ENCODE peak calls at places on chromosomes 6 and 20, in ten cellular contexts. C, W, F, A, E, U, Y, T, D and N are unnamed samples.

GRCh38 chr6:128114164-128114563 is 213.3 kb upstream of the THEMIS start:
- DNase-seq in C (no peak), W (no peak), F (no peak), A (no peak), E (no peak), U (no peak), Y (no peak), T (no peak), D (no peak), N (no peak)

GRCh38 chr6:161696828-161697227 is 423.0 kb upstream of the AGPAT4 start:
- DNase-seq in C (no peak), W (no peak), F (no peak), A (no peak), E (no peak), U (no peak), Y (no peak), T (no peak), D (no peak), N (no peak)

GRCh38 chr20:4920131-4920530 is 81.2 kb downstream of the SLC23A2 start:
- DNase-seq in C (no peak), W (no peak), F (no peak), A (no peak), E (no peak), U (no peak), Y (no peak), T (no peak), D (no peak), N (no peak)

GRCh38 chr6:47334334-47334733 is 24.6 kb upstream of the TNFRSF21 start:
- DNase-seq in C (no peak), W (no peak), F (no peak), A (no peak), E (no peak), U (no peak), Y (no peak), T (no peak), D (peak), N (no peak)

GRCh38 chr6:38131527-38131965 is 312.0 kb downstream of the ZFAND3 start:
- DNase-seq in C (peak), W (no peak), F (no peak), A (no peak), E (no peak), U (no peak), Y (peak), T (no peak), D (peak), N (no peak)

GRCh38 chr6:53361549-53362031 is 12.8 kb upstream of the ELOVL5 start:
- DNase-seq in C (peak), W (peak), F (no peak), A (peak), E (no peak), U (no peak), Y (peak), T (no peak), D (peak), N (peak)

GRCh38 chr6:21914121-21914973 is 320.8 kb downstream of the SOX4 start:
- DNase-seq in C (peak), W (peak), F (no peak), A (no peak), E (no peak), U (peak), Y (peak), T (peak), D (no peak), N (no peak)

GRCh38 chr6:146189131-146189530 is 160.3 kb downstream of the GRM1 start:
- DNase-seq in C (no peak), W (no peak), F (no peak), A (no peak), E (peak), U (no peak), Y (no peak), T (no peak), D (no peak), N (no peak)

GRCh38 chr6:15313367-15313766 is 67.5 kb downstream of the JARID2 start:
- DNase-seq in C (no peak), W (peak), F (no peak), A (no peak), E (peak), U (peak), Y (peak), T (peak), D (no peak), N (peak)

GRCh38 chr6:101585501-101585900 is 192.0 kb downstream of the GRIK2 start:
- DNase-seq in C (no peak), W (no peak), F (no peak), A (no peak), E (no peak), U (no peak), Y (no peak), T (no peak), D (peak), N (no peak)

GRCh38 chr6:29976588-29977424 is 34.5 kb downstream of the HLA-A start:
- DNase-seq in C (peak), W (peak), F (peak), A (peak), E (peak), U (peak), Y (peak), T (peak), D (peak), N (peak)

GRCh38 chr20:63696311-63696627 is 183 bp upstream of the TNFRSF6B start:
- DNase-seq in C (no peak), W (peak), F (peak), A (no peak), E (no peak), U (no peak), Y (peak), T (no peak), D (peak), N (no peak)

GRCh38 chr6:166760288-166760687 is 133.2 kb upstream of the RPS6KA2 start:
- DNase-seq in C (no peak), W (no peak), F (no peak), A (no peak), E (no peak), U (no peak), Y (no peak), T (no peak), D (no peak), N (no peak)

GRCh38 chr20:32567384-32568178 is 17.6 kb downstream of the NOL4L start:
- DNase-seq in C (no peak), W (no peak), F (no peak), A (no peak), E (no peak), U (no peak), Y (no peak), T (no peak), D (no peak), N (peak)

GRCh38 chr6:11584264-11584663 is 46.7 kb downstream of the TMEM170B start:
- DNase-seq in C (no peak), W (no peak), F (no peak), A (no peak), E (no peak), U (no peak), Y (no peak), T (no peak), D (no peak), N (no peak)

GRCh38 chr6:141203902-141204575 is 928.7 kb upstream of the GJE1 start:
- DNase-seq in C (peak), W (no peak), F (no peak), A (no peak), E (no peak), U (no peak), Y (no peak), T (no peak), D (no peak), N (no peak)

GRCh38 chr20:15476781-15477180 is 1096.5 kb downstream of the KIF16B start:
- DNase-seq in C (no peak), W (no peak), F (no peak), A (no peak), E (no peak), U (no peak), Y (no peak), T (no peak), D (no peak), N (no peak)

GRCh38 chr6:14333556-14334305 is 216.2 kb downstream of the CD83 start:
- DNase-seq in C (peak), W (no peak), F (no peak), A (no peak), E (no peak), U (no peak), Y (no peak), T (no peak), D (no peak), N (no peak)

GRCh38 chr6:75633045-75633444 is 31.4 kb downstream of the SENP6 start:
- DNase-seq in C (no peak), W (no peak), F (no peak), A (no peak), E (no peak), U (no peak), Y (no peak), T (no peak), D (no peak), N (no peak)

GRCh38 chr6:13488015-13488895 is 855 bp upstream of the GFOD1 start:
- DNase-seq in C (peak), W (peak), F (peak), A (no peak), E (peak), U (peak), Y (peak), T (peak), D (no peak), N (peak)

DNA sequence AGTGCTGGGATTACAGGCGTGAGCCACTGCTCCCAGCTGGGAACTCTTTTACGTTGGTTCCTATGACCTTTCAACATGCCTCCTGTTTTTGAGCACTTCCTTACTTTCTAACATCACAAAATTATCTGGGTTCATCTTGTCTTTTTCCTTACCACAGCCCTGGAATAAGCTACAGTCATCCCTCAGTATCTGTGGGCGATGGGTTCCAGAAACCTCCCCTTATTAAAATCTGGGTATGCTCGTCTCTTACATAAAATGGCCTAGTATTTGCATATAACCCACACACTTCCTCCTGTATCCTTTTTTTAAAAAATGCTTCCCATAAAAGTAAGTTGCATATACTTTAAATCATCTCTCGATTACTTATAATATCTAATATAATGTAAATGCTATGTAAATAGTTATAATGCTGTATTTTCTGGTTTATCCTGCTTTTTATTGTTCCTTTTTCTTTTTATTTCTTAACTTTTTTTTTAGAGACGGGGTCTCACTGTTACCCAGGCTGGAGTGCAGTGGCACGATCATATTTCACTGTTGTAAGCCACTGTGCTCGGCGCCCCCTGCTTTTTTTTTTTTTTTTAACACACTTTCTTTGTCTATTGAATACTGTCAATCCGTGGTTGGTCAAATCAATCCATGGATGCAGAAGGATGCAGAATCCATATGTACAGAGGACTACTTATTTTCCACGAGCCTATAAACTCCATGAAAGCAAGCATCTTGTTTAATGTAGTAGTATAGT is 9.2 kb downstream of the RPF2 start:
- DNase-seq in C (no peak), W (no peak), F (no peak), A (no peak), E (no peak), U (no peak), Y (no peak), T (no peak), D (no peak), N (no peak)
- TF ChIP-seq CTCF in C (no peak), W (no peak), F (no peak), A (peak), E (no peak), U (no peak), Y (no peak), T (no peak), D (no peak), N (no peak)

DNA sequence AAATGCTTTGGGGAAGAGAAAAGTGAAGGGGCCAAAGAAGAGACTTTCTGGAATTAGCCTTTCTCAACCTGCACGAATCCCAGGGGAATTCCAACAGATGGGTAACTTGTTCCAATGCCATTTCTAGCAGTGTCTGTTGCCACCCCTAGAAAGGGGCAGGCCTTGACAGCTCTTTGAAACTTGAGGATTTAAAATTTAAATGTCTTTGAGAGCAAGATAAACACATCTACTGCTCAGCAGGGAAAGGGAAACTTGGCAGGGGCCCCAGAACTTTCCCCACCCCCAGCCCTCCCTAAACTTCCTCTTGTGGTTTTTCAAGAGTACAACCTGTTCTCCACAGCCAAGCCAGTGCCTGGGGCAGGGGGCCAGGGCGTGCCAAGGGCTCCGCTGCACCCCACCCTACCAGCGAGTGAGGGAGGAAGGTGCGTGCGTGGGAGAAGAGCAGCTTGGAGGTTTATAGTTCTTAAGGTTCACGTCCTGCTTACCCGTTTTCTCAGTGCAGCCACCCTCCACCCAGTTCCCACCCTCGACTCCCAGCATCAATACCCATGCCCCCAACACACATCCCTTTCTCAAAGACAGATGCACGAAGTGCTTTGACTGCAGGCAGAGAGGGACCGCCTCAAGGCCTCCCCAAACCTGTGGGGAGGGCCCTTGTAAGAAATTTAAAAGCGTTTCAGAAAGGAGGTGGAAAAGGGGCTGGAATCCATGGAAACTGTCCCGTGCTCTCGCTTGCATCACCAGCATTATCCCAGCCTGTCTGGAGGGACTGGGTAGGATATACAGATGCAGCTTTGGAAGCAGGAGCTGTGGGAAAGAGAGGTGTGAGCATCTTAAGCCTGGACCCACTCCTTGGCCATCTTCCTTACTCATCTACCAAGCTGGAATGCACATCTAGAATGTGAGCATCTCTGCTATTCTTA is 4.5 kb upstream of the TAF8 start:
- DNase-seq in C (peak), W (peak), F (peak), A (peak), E (peak), U (peak), Y (peak), T (peak), D (peak), N (peak)
- H3K27ac ChIP-seq in C (peak), W (peak), F (no peak), A (peak), E (peak), U (peak), Y (peak), T (peak), D (peak), N (peak)

GRCh38 chr6:33967966-33968724 is 164.3 kb upstream of the MLN start:
- DNase-seq in C (no peak), W (no peak), F (peak), A (peak), E (no peak), U (no peak), Y (no peak), T (no peak), D (peak), N (no peak)
- TF ChIP-seq CTCF in C (peak), W (no peak), F (peak), A (peak), E (no peak), U (no peak), Y (no peak), T (no peak), D (peak), N (no peak)

DNA sequence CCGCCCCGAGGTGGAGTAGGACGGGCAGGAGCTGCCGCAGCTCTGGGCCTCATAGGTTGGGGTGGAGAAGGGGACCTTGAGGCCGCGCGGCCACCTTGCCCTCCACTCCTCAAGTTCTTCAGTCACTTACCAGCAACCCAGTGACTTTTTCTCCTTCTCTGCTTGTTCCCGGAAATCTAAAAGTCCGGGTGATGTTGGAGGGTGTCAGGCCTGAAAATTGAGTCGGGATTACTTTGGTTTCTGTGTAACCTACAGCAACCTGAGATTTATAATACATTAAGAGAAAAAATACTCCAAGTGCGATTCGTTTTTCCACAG is 338 bp downstream of the RWDD1 start:
- DNase-seq in C (no peak), W (no peak), F (no peak), A (no peak), E (no peak), U (no peak), Y (no peak), T (no peak), D (no peak), N (no peak)
- H3K27ac ChIP-seq in C (peak), W (peak), F (peak), A (peak), E (peak), U (peak), Y (peak), T (peak), D (peak), N (peak)

GRCh38 chr6:129671442-129672344 is 38.3 kb downstream of the ARHGAP18 start:
- DNase-seq in C (no peak), W (peak), F (peak), A (no peak), E (no peak), U (no peak), Y (no peak), T (no peak), D (no peak), N (peak)
- TF ChIP-seq CTCF in C (peak), W (peak), F (peak), A (no peak), E (no peak), U (no peak), Y (no peak), T (peak), D (peak), N (peak)

GRCh38 chr20:57748601-57749130 is 38.9 kb upstream of the PMEPA1 start:
- DNase-seq in C (peak), W (peak), F (no peak), A (peak), E (peak), U (peak), Y (peak), T (peak), D (peak), N (peak)

GRCh38 chr20:57749131-57749690 is 39.4 kb upstream of the PMEPA1 start:
- DNase-seq in C (no peak), W (peak), F (no peak), A (no peak), E (no peak), U (peak), Y (peak), T (no peak), D (no peak), N (peak)

GRCh38 chr20:57746201-57746600 is 36.4 kb upstream of the PMEPA1 start:
- DNase-seq in C (no peak), W (no peak), F (no peak), A (no peak), E (no peak), U (no peak), Y (no peak), T (no peak), D (no peak), N (peak)

GRCh38 chr20:57746832-57747404 is 37.1 kb upstream of the PMEPA1 start:
- DNase-seq in C (no peak), W (no peak), F (no peak), A (peak), E (no peak), U (no peak), Y (no peak), T (no peak), D (no peak), N (no peak)

GRCh38 chr20:57747889-57748456 is 38.2 kb upstream of the PMEPA1 start:
- DNase-seq in C (peak), W (no peak), F (no peak), A (peak), E (no peak), U (no peak), Y (peak), T (no peak), D (no peak), N (peak)
- H3K27ac ChIP-seq in C (no peak), W (peak), F (no peak), A (peak), E (no peak), U (peak), Y (peak), T (peak), D (peak), N (peak)

GRCh38 chr6:4944325-4944724 is 59.5 kb downstream of the RPP40 start:
- DNase-seq in C (no peak), W (no peak), F (no peak), A (no peak), E (no peak), U (no peak), Y (no peak), T (no peak), D (no peak), N (no peak)

GRCh38 chr6:4941782-4942672 is 61.8 kb downstream of the RPP40 start:
- DNase-seq in C (peak), W (no peak), F (no peak), A (peak), E (no peak), U (no peak), Y (peak), T (no peak), D (peak), N (no peak)

GRCh38 chr6:4943716-4944115 is 60.1 kb downstream of the RPP40 start:
- DNase-seq in C (no peak), W (no peak), F (no peak), A (no peak), E (no peak), U (no peak), Y (no peak), T (no peak), D (no peak), N (no peak)

GRCh38 chr6:4940416-4940815 is 63.4 kb downstream of the RPP40 start:
- DNase-seq in C (no peak), W (no peak), F (no peak), A (no peak), E (no peak), U (no peak), Y (no peak), T (no peak), D (peak), N (no peak)

GRCh38 chr6:4942673-4943009 is 61.2 kb downstream of the RPP40 start:
- DNase-seq in C (no peak), W (no peak), F (no peak), A (no peak), E (no peak), U (no peak), Y (no peak), T (no peak), D (no peak), N (no peak)
- TF ChIP-seq CTCF in C (no peak), W (no peak), F (no peak), A (no peak), E (no peak), U (no peak), Y (no peak), T (no peak), D (no peak), N (no peak)